ENCODE peak calls at places on chromosomes 4 and X, in five cellular contexts. X, S, U, H and D are unnamed samples.

GRCh38 chr4:2437475-2438215 is 18.9 kb downstream of the CFAP99 start:
- DNase-seq in X (no peak), S (no peak), U (no peak), H (no peak), D (no peak)

GRCh38 chrX:13669246-13669689 is 16.3 kb downstream of the TCEANC start:
- DNase-seq in X (no peak), S (peak), U (peak), H (peak), D (no peak)

GRCh38 chr4:109703664-109704351 is 563 bp upstream of the CASP6 start:
- DNase-seq in X (no peak), S (no peak), U (no peak), H (no peak), D (no peak)

GRCh38 chr4:74483226-74483911 is 38.4 kb downstream of the AREG start:
- DNase-seq in X (no peak), S (no peak), U (no peak), H (no peak), D (no peak)

GRCh38 chr4:144894525-144894924 is 203.5 kb downstream of the ANAPC10 start:
- DNase-seq in X (no peak), S (no peak), U (peak), H (no peak), D (no peak)

GRCh38 chr4:126431049-126431448 is 1116.3 kb downstream of the FAT4 start:
- DNase-seq in X (no peak), S (no peak), U (no peak), H (no peak), D (no peak)

GRCh38 chr4:3075652-3075981 is 1.1 kb downstream of the HTT start:
- DNase-seq in X (no peak), S (no peak), U (no peak), H (no peak), D (no peak)

GRCh38 chr4:99657801-99658200 is at the start of gene C4orf54:
- DNase-seq in X (no peak), S (no peak), U (no peak), H (no peak), D (no peak)

GRCh38 chr4:145179201-145179860 is 1.1 kb downstream of the OTUD4 start:
- DNase-seq in X (no peak), S (peak), U (peak), H (no peak), D (peak)

GRCh38 chrX:57565198-57565597 is 26.6 kb upstream of the ZXDB start:
- DNase-seq in X (no peak), S (no peak), U (no peak), H (no peak), D (no peak)

GRCh38 chr4:147765121-147765521 is 33.2 kb downstream of the ARHGAP10 start:
- DNase-seq in X (no peak), S (no peak), U (no peak), H (no peak), D (no peak)

GRCh38 chr4:134905061-134905460 is 703.5 kb upstream of the PABPC4L start:
- DNase-seq in X (no peak), S (no peak), U (no peak), H (no peak), D (no peak)
- TF ChIP-seq CTCF in X (no peak), S (no peak), U (no peak), H (no peak), D (no peak)

DNA sequence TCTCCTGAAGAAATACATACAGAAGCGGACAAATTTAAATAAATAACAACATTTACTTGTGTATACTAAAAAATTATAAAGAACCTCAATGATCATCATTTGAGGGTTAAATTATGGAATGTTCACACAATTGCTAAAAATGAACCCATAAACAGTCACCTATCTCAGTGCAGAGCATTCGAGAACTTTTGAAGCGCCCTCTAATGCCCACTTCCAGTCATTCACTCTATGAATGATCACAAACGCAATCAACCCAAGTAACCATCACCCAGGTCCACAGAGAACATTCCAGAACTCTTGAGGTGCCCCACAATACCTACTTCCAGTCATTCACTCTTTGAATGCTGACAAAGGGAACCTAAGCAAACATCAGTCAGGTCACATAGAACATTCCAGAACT is 103.5 kb upstream of the PLAC1 start:
- DNase-seq in X (no peak), S (no peak), U (no peak), H (no peak), D (no peak)
- TF ChIP-seq CTCF in X (peak), S (peak), U (peak), H (peak), D (peak)

DNA sequence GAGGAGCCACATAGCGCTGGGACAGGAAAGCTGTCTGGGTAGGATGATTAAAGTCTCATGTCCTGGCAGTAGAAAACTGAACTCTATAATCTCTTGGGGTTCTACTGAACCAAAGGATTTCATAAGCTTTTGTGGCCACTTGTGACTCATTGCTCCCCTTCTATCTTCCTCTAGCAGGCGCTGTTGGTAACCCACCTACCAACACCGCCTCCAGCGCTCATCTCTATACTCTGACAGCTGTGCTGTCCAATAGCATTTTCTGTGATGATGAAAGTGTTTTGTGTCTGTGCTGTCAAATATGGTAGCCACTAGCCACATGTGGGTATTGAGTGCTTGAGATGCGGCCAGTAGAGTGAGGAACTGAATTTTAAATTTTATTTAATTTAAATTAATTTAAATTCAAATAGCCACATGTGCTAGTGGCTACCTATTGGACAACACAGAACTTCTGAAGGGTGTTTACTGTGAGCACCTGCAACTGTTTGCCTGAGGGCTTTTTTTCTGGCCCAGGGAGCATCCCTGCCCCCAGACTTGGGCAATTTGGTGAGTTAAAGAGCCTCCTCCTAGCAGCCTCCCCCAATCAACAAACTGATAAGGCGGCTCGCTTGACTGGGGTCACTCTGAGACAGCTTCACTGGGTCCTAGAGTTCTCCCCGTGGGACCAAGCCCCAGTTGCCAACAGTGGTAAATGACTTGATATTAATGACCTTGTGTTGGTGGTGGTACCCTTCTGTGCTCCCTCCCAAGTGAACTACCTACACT is 169.2 kb upstream of the ATP6AP2 start:
- DNase-seq in X (no peak), S (no peak), U (no peak), H (no peak), D (no peak)
- TF ChIP-seq CTCF in X (peak), S (no peak), U (no peak), H (no peak), D (no peak)

GRCh38 chr4:149371021-149371420 is 444.6 kb downstream of the IQCM start:
- DNase-seq in X (peak), S (peak), U (peak), H (peak), D (no peak)
- TF ChIP-seq CTCF in X (peak), S (peak), U (peak), H (peak), D (peak)

DNA sequence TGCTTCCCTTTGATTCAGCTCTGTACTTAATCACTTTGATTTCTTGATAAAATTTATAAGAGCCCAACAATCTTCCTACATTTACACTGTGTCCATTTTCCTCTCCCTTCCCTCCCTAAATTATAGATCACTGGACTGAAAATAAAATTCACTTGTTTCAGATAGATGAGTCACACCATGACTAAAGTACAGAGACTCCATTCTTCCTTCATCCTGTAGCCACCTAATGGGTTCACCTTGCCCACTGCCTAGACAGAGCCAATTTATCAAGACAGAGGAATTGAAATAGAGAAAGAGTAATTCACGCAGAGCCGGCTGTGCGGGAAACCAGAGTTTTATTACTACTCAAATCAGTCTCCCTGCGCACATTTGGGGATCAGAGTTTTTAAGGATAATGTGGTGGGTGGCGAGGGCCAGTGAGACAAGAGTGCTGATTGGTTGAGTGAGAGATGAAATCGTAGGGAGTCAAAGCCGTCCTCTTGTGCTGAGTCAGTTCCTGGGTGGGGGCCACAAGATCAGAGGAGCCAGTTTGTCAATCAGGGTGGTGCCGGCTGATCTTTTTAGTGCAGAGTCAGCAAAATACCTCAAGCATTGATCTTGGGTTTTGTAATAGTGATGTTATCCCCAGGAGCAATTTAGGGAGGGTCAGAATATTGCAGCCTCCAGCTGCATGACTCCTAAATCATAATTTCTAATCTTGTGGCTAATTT is 71.3 kb upstream of the MED14 start:
- DNase-seq in X (no peak), S (no peak), U (no peak), H (no peak), D (no peak)
- TF ChIP-seq CTCF in X (no peak), S (no peak), U (no peak), H (no peak), D (no peak)

GRCh38 chrX:96756491-96756890 is 71.8 kb downstream of the DIAPH2 start:
- DNase-seq in X (no peak), S (no peak), U (no peak), H (no peak), D (no peak)

GRCh38 chrX:96763608-96764007 is 79.0 kb downstream of the DIAPH2 start:
- DNase-seq in X (no peak), S (no peak), U (no peak), H (no peak), D (no peak)

GRCh38 chrX:96764864-96765263 is 80.2 kb downstream of the DIAPH2 start:
- DNase-seq in X (no peak), S (no peak), U (no peak), H (no peak), D (no peak)

DNA sequence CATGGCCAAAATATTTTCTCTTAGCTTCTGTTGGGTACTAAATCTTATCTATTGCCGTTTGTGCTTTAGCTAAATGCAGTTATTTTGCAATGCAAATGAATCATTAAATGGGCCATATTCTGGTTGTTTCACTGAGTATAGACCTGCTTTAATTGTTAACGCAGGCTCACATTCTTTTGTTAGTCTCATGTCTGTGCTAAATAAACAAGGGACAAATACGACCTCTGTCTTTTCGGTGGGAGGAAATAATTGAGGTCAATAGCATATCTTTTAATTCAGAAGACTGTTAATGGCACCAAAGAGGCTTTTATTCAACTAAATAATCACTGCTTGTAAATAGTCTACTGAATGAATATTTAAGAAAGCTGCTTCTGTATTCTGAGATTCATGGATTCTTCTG is 76.9 kb downstream of the DIAPH2 start:
- DNase-seq in X (no peak), S (no peak), U (no peak), H (no peak), D (no peak)
- TF ChIP-seq CTCF in X (no peak), S (no peak), U (no peak), H (no peak), D (no peak)